ENCODE peak calls at places on chromosomes 11 and 22, in ten cellular contexts. Q is CD8-positive, alpha-beta memory T cell; M is A172; D is globus pallidus; W is prostate gland; C is body of pancreas; K is progenitor cell of endocrine pancreas; P is ovary; S is kidney tubule cell; X is kidney epithelial cell. T is an unnamed sample.

GRCh38 chr11:67470337-67471002 is 1.4 kb upstream of the TMEM134 start:
- DNase-seq in M (no peak), W (no peak), D (no peak), S (no peak), K (no peak), C (no peak), P (no peak), Q (no peak), X (no peak), T (no peak)

GRCh38 chr11:129490004-129490403 is 114.4 kb downstream of the BARX2 start:
- DNase-seq in D (no peak), P (no peak), C (no peak), M (no peak), X (no peak), Q (no peak), K (no peak), W (no peak), S (no peak), T (no peak)

GRCh38 chr11:28981331-28981865 is 873.2 kb downstream of the METTL15 start:
- DNase-seq in M (peak; percentile 11), P (no peak), K (no peak), S (no peak), W (no peak), D (no peak), C (no peak), Q (no peak), X (no peak), T (no peak)

GRCh38 chr22:20024225-20025087 is 3.5 kb downstream of the TANGO2 start:
- DNase-seq in X (no peak), D (no peak), S (no peak), C (no peak), M (no peak), K (no peak), P (no peak), W (peak; percentile 72), Q (no peak), T (no peak)

GRCh38 chr11:70951139-70951804 is 301.1 kb downstream of the SHANK2 start:
- DNase-seq in W (no peak), K (no peak), S (no peak), P (no peak), X (no peak), Q (no peak), D (no peak), C (no peak), M (no peak), T (no peak)

GRCh38 chr22:43399338-43399979 is 12.4 kb upstream of the MPPED1 start:
- DNase-seq in C (no peak), Q (no peak), K (no peak), X (no peak), P (no peak), S (no peak), M (no peak), W (no peak), D (no peak), T (no peak)

GRCh38 chr11:45982656-45983470 is 60.4 kb downstream of the LARGE2 start:
- DNase-seq in X (peak; percentile 72), M (peak; percentile 86), P (peak; percentile 47), S (peak; percentile 29), C (no peak), K (no peak), D (no peak), Q (no peak), W (no peak), T (no peak)

GRCh38 chr11:124644426-124645280 is 22.0 kb downstream of the TBRG1 start:
- DNase-seq in P (peak; percentile 54), S (peak; percentile 75), C (peak; percentile 59), Q (peak; percentile 2), X (no peak), K (peak; percentile 33), M (peak; percentile 38), D (peak; percentile 71), W (peak; percentile 19), T (peak; percentile 59)

GRCh38 chr11:9066432-9066925 is 24.9 kb downstream of the SCUBE2 start:
- DNase-seq in C (no peak), S (no peak), Q (no peak), P (no peak), K (no peak), X (no peak), W (no peak), D (no peak), M (no peak), T (no peak)

GRCh38 chr11:48013269-48013901 is 33.0 kb downstream of the PTPRJ start:
- DNase-seq in Q (peak; percentile 52), W (peak; percentile 27), D (no peak), M (peak; percentile 76), C (no peak), P (no peak), K (no peak), S (peak; percentile 96), X (no peak), T (peak; percentile 99)

GRCh38 chr22:44182591-44183588 is 2.2 kb downstream of the PARVG start:
- DNase-seq in P (no peak), X (no peak), Q (peak; percentile 37), D (peak; percentile 35), M (no peak), W (no peak), K (no peak), C (no peak), S (no peak), T (no peak)

GRCh38 chr22:47352920-47353700 is 590.7 kb downstream of the TBC1D22A start:
- DNase-seq in X (no peak), D (no peak), W (no peak), K (no peak), Q (no peak), P (no peak), M (no peak), C (no peak), S (no peak), T (no peak)

GRCh38 chr11:8807544-8808225 is 103.3 kb upstream of the AKIP1 start:
- DNase-seq in P (peak; percentile 77), D (no peak), X (no peak), C (no peak), S (peak; percentile 65), M (peak; percentile 89), K (no peak), W (no peak), Q (no peak), T (no peak)

GRCh38 chr22:47327241-47327640 is 564.8 kb downstream of the TBC1D22A start:
- DNase-seq in S (no peak), Q (no peak), X (no peak), W (no peak), C (no peak), M (no peak), K (no peak), D (no peak), P (no peak), T (no peak)

GRCh38 chr22:28025333-28025732 is 106.3 kb upstream of the PITPNB start:
- DNase-seq in X (no peak), P (no peak), M (no peak), W (no peak), K (no peak), C (peak; percentile 8), Q (no peak), S (no peak), D (no peak), T (no peak)

GRCh38 chr11:559712-560304 is 730 bp downstream of the LMNTD2 start:
- DNase-seq in X (no peak), P (no peak), Q (no peak), K (no peak), W (no peak), S (peak; percentile 90), C (peak; percentile 64), D (no peak), M (no peak), T (no peak)

GRCh38 chr11:31798057-31799035 is 12.8 kb downstream of the PAX6 start:
- DNase-seq in Q (no peak), D (no peak), X (no peak), S (no peak), C (no peak), W (no peak), P (no peak), K (no peak), M (no peak), T (no peak)

GRCh38 chr11:67352546-67353316 is 615 bp downstream of the POLD4 start:
- DNase-seq in P (peak; percentile 56), X (no peak), D (no peak), W (peak; percentile 52), M (no peak), K (no peak), Q (peak; percentile 55), C (no peak), S (peak; percentile 74), T (no peak)

GRCh38 chr22:29330753-29331152 is 15.3 kb upstream of the RASL10A start:
- DNase-seq in D (no peak), X (no peak), W (no peak), C (peak; percentile 16), S (no peak), M (peak; percentile 79), K (no peak), Q (no peak), P (peak; percentile 83), T (no peak)

GRCh38 chr11:109423114-109423859 is 1.3 kb downstream of the C11orf87 start:
- DNase-seq in C (no peak), W (no peak), S (peak; percentile 1), P (no peak), K (no peak), D (no peak), Q (no peak), X (no peak), M (no peak), T (no peak)

GRCh38 chr11:12363373-12363772 is 14.0 kb upstream of the PARVA start:
- DNase-seq in Q (no peak), K (no peak), P (no peak), C (no peak), X (no peak), M (no peak), W (no peak), D (no peak), S (no peak), T (no peak)

GRCh38 chr11:123707606-123708205 is 33.8 kb downstream of the ZNF202 start:
- DNase-seq in D (peak; percentile 20), M (peak; percentile 28), S (peak; percentile 58), C (peak; percentile 65), Q (no peak), W (peak; percentile 33), X (peak; percentile 16), P (peak; percentile 33), K (peak; percentile 38), T (peak; percentile 67)

GRCh38 chr22:46969491-46969890 is 207.0 kb downstream of the TBC1D22A start:
- DNase-seq in M (no peak), S (no peak), P (no peak), D (no peak), C (no peak), X (no peak), K (no peak), W (no peak), Q (no peak), T (no peak)

GRCh38 chr11:12063251-12063650 is 47.1 kb upstream of the MICAL2 start:
- DNase-seq in Q (no peak), S (peak; percentile 69), M (no peak), W (no peak), K (no peak), C (no peak), P (no peak), D (no peak), X (no peak), T (no peak)

GRCh38 chr11:119832536-119832935 is 103.5 kb upstream of the NECTIN1 start:
- DNase-seq in P (peak; percentile 50), X (no peak), S (peak; percentile 45), W (peak; percentile 17), M (no peak), K (no peak), D (no peak), Q (no peak), C (peak; percentile 29), T (no peak)

GRCh38 chr11:63913866-63914830 is 2.8 kb downstream of the RCOR2 start:
- DNase-seq in M (no peak), S (no peak), Q (no peak), D (no peak), C (no peak), P (no peak), X (no peak), W (no peak), K (no peak), T (no peak)

GRCh38 chr11:76153609-76153949 is 52.7 kb downstream of the WNT11 start:
- DNase-seq in P (no peak), X (no peak), M (peak; percentile 13), Q (no peak), D (peak; percentile 41), S (peak; percentile 28), K (no peak), W (no peak), C (no peak), T (no peak)

GRCh38 chr22:26673485-26673884 is 16.1 kb downstream of the MIAT start:
- DNase-seq in X (no peak), D (no peak), S (peak; percentile 35), M (no peak), W (no peak), Q (no peak), K (no peak), C (no peak), P (no peak), T (no peak)

T was measured in thyroid gland.